ENCODE peak calls at places on chromosomes 1 and 21, in four cellular contexts. H, L, W and F are unnamed samples.

GRCh38 chr1:230274254-230274653 is 151.9 kb downstream of the PGBD5 start:
- DNase-seq in H (no peak), W (no peak), L (peak), F (no peak)

GRCh38 chr1:4963251-4963650 is 308.8 kb downstream of the AJAP1 start:
- DNase-seq in W (no peak), H (no peak), L (no peak), F (no peak)

GRCh38 chr21:43270800-43271261 is 102.0 kb downstream of the CRYAA start:
- DNase-seq in L (no peak), H (no peak), W (no peak), F (no peak)

GRCh38 chr1:97192872-97193572 is 471.4 kb downstream of the PTBP2 start:
- DNase-seq in H (no peak), L (no peak), W (no peak), F (no peak)

GRCh38 chr1:56139786-56140185 is 439.6 kb downstream of the PLPP3 start:
- DNase-seq in H (no peak), W (no peak), L (no peak), F (no peak)

GRCh38 chr1:63545780-63546179 is 22.5 kb downstream of the EFCAB7 start:
- DNase-seq in L (no peak), W (no peak), H (no peak), F (no peak)

GRCh38 chr1:206836111-206836510 is 29.3 kb upstream of the IL20 start:
- DNase-seq in H (no peak), L (no peak), W (no peak), F (no peak)

GRCh38 chr1:157969693-157970485 is 23.6 kb upstream of the KIRREL1 start:
- DNase-seq in L (no peak), H (peak), W (no peak), F (no peak)

GRCh38 chr1:157025856-157026255 is 19.7 kb downstream of the ARHGEF11 start:
- DNase-seq in W (no peak), H (no peak), L (no peak), F (no peak)

GRCh38 chr1:67135354-67135753 is 584 bp upstream of the C1orf141 start:
- DNase-seq in L (no peak), W (no peak), H (no peak), F (no peak)

GRCh38 chr1:66243548-66244130 is 290.3 kb upstream of the SGIP1 start:
- DNase-seq in H (no peak), L (no peak), W (no peak), F (no peak)

GRCh38 chr1:228350831-228351781 is 55.5 kb downstream of the TRIM11 start:
- DNase-seq in W (no peak), H (peak), L (no peak), F (no peak)

GRCh38 chr1:110477445-110477957 is 26.6 kb downstream of the PROK1 start:
- DNase-seq in H (no peak), W (no peak), L (no peak), F (no peak)

GRCh38 chr21:43829575-43830119 is 35.4 kb upstream of the AGPAT3 start:
- DNase-seq in L (no peak), H (no peak), W (no peak), F (no peak)

GRCh38 chr1:15617874-15618684 is 821 bp downstream of the DDI2 start:
- DNase-seq in W (no peak), H (no peak), L (peak), F (no peak)

GRCh38 chr1:14561014-14561693 is 37.3 kb upstream of the KAZN start:
- DNase-seq in W (no peak), H (no peak), L (no peak), F (no peak)

GRCh38 chr1:232726048-232726779 is 79.0 kb upstream of the MAP10 start:
- DNase-seq in W (no peak), L (no peak), H (no peak), F (no peak)

GRCh38 chr1:186740324-186740723 is 60.1 kb upstream of the PTGS2 start:
- DNase-seq in L (no peak), H (no peak), W (no peak), F (no peak)

GRCh38 chr1:198730952-198731351 is 92.1 kb downstream of the PTPRC start:
- DNase-seq in L (no peak), H (no peak), W (no peak), F (no peak)

GRCh38 chr1:39159224-39160036 is 45.1 kb upstream of the MACF1 start:
- DNase-seq in L (no peak), H (peak), W (no peak), F (no peak)

GRCh38 chr1:18861590-18861989 is 2.1 kb upstream of the TAS1R2 start:
- DNase-seq in H (no peak), L (no peak), W (no peak), F (no peak)

GRCh38 chr1:229381234-229381633 is 38.4 kb upstream of the CCSAP start:
- DNase-seq in H (no peak), W (no peak), L (no peak), F (no peak)

GRCh38 chr1:206032356-206033140 is 8.9 kb upstream of the CTSE start:
- DNase-seq in L (no peak), H (no peak), W (no peak), F (no peak)

GRCh38 chr1:235199441-235199840 is 38.4 kb upstream of the RBM34 start:
- DNase-seq in L (no peak), W (no peak), H (peak), F (no peak)

GRCh38 chr21:45524756-45525152 is 17.5 kb downstream of the SLC19A1 start:
- DNase-seq in H (no peak), W (no peak), L (no peak), F (no peak)

GRCh38 chr1:239952348-239953307 is 139.1 kb upstream of the FMN2 start:
- DNase-seq in L (no peak), W (no peak), H (peak), F (no peak)

GRCh38 chr1:214514032-214514818 is 37.2 kb downstream of the PTPN14 start:
- DNase-seq in H (no peak), W (no peak), L (no peak), F (no peak)

GRCh38 chr1:175555266-175555665 is 188.1 kb downstream of the TNR start:
- DNase-seq in W (no peak), L (no peak), H (no peak), F (no peak)

GRCh38 chr1:226951286-226952120 is 11.4 kb downstream of the COQ8A start:
- DNase-seq in H (no peak), L (no peak), W (no peak), F (no peak)

GRCh38 chr1:24861821-24862727 is 68.0 kb downstream of the RUNX3 start:
- DNase-seq in L (no peak), H (no peak), W (no peak), F (no peak)

GRCh38 chr1:25990702-25991395 is 7.0 kb downstream of the PAFAH2 start:
- DNase-seq in H (no peak), W (no peak), L (no peak), F (peak)

GRCh38 chr21:41358193-41359166 is 3.3 kb upstream of the MX2 start:
- DNase-seq in H (no peak), W (no peak), L (no peak), F (no peak)

GRCh38 chr1:181115367-181115684 is 26.8 kb downstream of the IER5 start:
- DNase-seq in W (no peak), L (no peak), H (no peak), F (no peak)

GRCh38 chr1:218433744-218434143 is 88.6 kb downstream of the TGFB2 start:
- DNase-seq in W (no peak), L (no peak), H (no peak), F (no peak)

GRCh38 chr1:212638419-212639151 is 30.0 kb downstream of the ATF3 start:
- DNase-seq in L (no peak), H (no peak), W (no peak), F (no peak)

DNA sequence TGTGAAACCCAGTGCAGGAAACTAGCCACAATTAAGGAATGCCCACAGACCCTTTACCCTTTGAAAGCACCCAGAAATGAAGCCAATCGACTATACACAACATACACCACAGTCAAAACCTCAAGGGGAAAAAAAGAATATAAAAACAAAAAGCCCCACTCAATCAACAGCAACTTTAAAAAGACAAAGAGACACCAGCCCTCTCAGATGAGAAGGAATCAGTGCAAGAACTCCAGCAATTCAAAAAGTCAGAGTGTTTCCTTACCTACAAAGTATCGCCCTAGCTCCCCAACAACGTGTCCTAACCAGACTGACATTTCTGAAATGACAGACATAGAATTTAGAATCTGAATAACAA is 147.7 kb downstream of the CHD1L start:
- DNase-seq in W (no peak), L (no peak), H (no peak), F (no peak)
- TF ChIP-seq CTCF in W (no peak), L (no peak), H (no peak), F (peak)

DNA sequence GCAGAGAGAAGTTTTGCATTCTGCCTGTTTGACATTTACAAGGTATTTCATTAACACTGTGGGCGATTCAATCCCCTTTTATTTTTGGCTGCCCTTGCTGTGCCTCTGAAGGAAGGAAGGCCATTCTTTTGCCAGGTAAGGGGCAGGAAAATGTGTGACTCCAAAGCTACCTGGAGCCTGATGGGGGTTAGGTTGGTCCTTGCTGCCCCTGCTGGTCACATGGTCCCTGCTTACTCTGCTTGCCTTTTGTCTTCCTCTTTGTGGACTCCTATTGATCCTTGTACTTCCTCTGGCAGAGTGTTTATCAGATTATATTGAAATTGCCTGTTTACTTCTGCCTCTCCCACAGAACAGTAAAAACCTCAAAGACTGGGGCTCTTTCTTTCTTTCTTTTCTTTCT is 65.7 kb downstream of the ST6GALNAC3 start:
- DNase-seq in W (no peak), H (peak), L (no peak), F (no peak)
- TF ChIP-seq CTCF in W (peak), H (peak), L (no peak), F (no peak)

GRCh38 chr21:39153842-39154241 is 29.4 kb downstream of the PSMG1 start:
- DNase-seq in L (no peak), H (no peak), W (no peak), F (no peak)

GRCh38 chr21:39159342-39160063 is 23.7 kb downstream of the PSMG1 start:
- DNase-seq in H (no peak), W (peak), L (no peak), F (no peak)

GRCh38 chr21:39155578-39155977 is 27.7 kb downstream of the PSMG1 start:
- DNase-seq in H (no peak), W (no peak), L (no peak), F (no peak)

GRCh38 chr21:39153373-39153772 is 29.9 kb downstream of the PSMG1 start:
- DNase-seq in W (no peak), H (no peak), L (no peak), F (no peak)

GRCh38 chr21:39156024-39156423 is 27.2 kb downstream of the PSMG1 start:
- DNase-seq in L (no peak), W (no peak), H (no peak), F (no peak)
- TF ChIP-seq CTCF in L (no peak), W (no peak), H (no peak), F (no peak)

DNA sequence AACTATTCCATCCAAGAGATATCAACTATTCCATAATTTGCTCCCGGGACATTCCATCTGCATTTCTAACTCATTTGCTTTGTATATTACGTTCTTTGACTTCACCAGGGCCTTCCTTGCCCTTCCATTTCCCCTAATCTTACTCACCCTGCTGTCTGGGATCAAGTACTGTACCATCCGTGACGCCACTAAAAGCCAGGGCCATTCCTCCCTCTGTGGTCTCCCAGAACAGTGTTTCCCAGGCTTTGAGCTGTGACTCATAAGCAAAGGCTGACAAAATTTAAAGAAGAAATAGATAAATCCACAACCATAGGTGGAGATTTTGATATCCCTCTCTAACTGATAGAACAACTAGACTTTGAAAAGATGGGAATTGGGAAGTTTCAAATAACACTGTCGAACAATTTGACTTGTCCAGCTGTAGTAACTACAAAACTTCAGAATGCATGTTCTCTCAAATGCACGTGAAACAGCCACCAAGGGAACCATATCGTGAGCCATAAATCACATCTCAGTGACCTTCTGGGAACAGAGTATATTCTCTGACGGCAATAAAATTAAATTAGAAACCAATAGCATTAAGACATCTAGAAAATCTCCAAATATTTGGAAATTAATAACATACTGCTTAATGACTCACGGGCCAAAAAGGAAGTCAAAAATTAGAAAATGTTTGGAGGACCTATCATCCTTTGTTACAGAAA is 501.0 kb downstream of the SETD4 start:
- DNase-seq in H (no peak), W (no peak), L (no peak), F (no peak)
- TF ChIP-seq CTCF in H (no peak), W (no peak), L (no peak), F (no peak)

GRCh38 chr1:222387020-222387816 is 160.7 kb downstream of the HHIPL2 start:
- DNase-seq in L (no peak), W (no peak), H (no peak), F (no peak)
- TF ChIP-seq CTCF in L (no peak), W (peak), H (no peak), F (no peak)